ENCODE peak calls at places on chromosomes 2 and 18, in nine cellular contexts. S is fibroblast of mammary gland, B is GM06990, V is tibial artery, U is mesothelial cell of epicardium, P is adrenal gland, L is left ventricle myocardium inferior, W is PC-3, N is RWPE1. T is an unnamed sample.

GRCh38 chr2:74128206-74128605 is 19.5 kb downstream of the BOLA3 start:
- DNase-seq in S (peak; percentile 8), B (no peak), V (no peak), U (no peak), P (no peak), L (no peak), W (no peak), N (no peak), T (no peak)

GRCh38 chr2:128607981-128608506 is 289.4 kb upstream of the HS6ST1 start:
- DNase-seq in S (no peak), B (no peak), V (peak; percentile 69), U (peak; percentile 5), P (no peak), L (peak; percentile 13), W (peak; percentile 4), N (no peak), T (peak; percentile 38)

GRCh38 chr2:40105593-40105992 is 326.5 kb upstream of the THUMPD2 start:
- DNase-seq in S (peak; percentile 76), B (no peak), V (no peak), U (no peak), P (no peak), L (no peak), W (no peak), N (no peak), T (no peak)

GRCh38 chr2:227687189-227687588 is 20.6 kb downstream of the SCYGR5 start:
- DNase-seq in S (no peak), B (no peak), V (no peak), U (no peak), P (no peak), L (no peak), W (no peak), N (no peak), T (no peak)

GRCh38 chr2:219032051-219032745 is 9.1 kb downstream of the CFAP65 start:
- DNase-seq in S (no peak), B (no peak), V (no peak), U (no peak), P (no peak), L (no peak), W (no peak), N (no peak), T (no peak)

GRCh38 chr2:73449404-73449803 is 63.8 kb downstream of the ALMS1 start:
- DNase-seq in S (no peak), B (no peak), V (no peak), U (no peak), P (no peak), L (no peak), W (no peak), N (no peak), T (no peak)

GRCh38 chr2:75522543-75523312 is 38.0 kb downstream of the EVA1A start:
- DNase-seq in S (no peak), B (no peak), V (no peak), U (no peak), P (no peak), L (no peak), W (peak; percentile 57), N (no peak), T (no peak)

GRCh38 chr18:78995740-78996395 is 16.2 kb downstream of the SALL3 start:
- DNase-seq in S (no peak), B (no peak), V (no peak), U (no peak), P (no peak), L (no peak), W (no peak), N (peak; percentile 15), T (no peak)

GRCh38 chr18:42617086-42617725 is 498.3 kb downstream of the RIT2 start:
- DNase-seq in S (no peak), B (no peak), V (no peak), U (no peak), P (no peak), L (no peak), W (no peak), N (no peak), T (no peak)

GRCh38 chr2:133641942-133642341 is 73.7 kb upstream of the NCKAP5 start:
- DNase-seq in S (no peak), B (no peak), V (no peak), U (no peak), P (no peak), L (no peak), W (no peak), N (no peak), T (no peak)

GRCh38 chr2:26274058-26274613 is 29.4 kb downstream of the HADHB start:
- DNase-seq in S (peak; percentile 97), B (no peak), V (peak; percentile 78), U (no peak), P (peak; percentile 84), L (no peak), W (peak; percentile 7), N (peak; percentile 73), T (peak; percentile 100)

GRCh38 chr2:233017947-233018346 is 4.9 kb upstream of the NGEF start:
- DNase-seq in S (no peak), B (no peak), V (no peak), U (no peak), P (no peak), L (no peak), W (no peak), N (no peak), T (no peak)

GRCh38 chr18:48842259-48843061 is 108.3 kb downstream of the SMAD7 start:
- DNase-seq in S (no peak), B (no peak), V (peak; percentile 63), U (no peak), P (no peak), L (no peak), W (no peak), N (no peak), T (no peak)

GRCh38 chr2:215218587-215219577 is 80.5 kb upstream of the ABCA12 start:
- DNase-seq in S (peak; percentile 13), B (no peak), V (no peak), U (no peak), P (no peak), L (no peak), W (peak; percentile 9), N (peak; percentile 36), T (peak; percentile 77)

GRCh38 chr2:179263460-179264237 is 983 bp downstream of the SESTD1 start:
- DNase-seq in S (peak; percentile 73), B (peak; percentile 65), V (peak; percentile 78), U (no peak), P (peak; percentile 57), L (peak; percentile 39), W (peak; percentile 56), N (no peak), T (peak; percentile 64)

GRCh38 chr2:237510502-237511217 is 23.6 kb downstream of the MLPH start:
- DNase-seq in S (no peak), B (no peak), V (no peak), U (no peak), P (no peak), L (no peak), W (no peak), N (no peak), T (no peak)

GRCh38 chr2:71748227-71748626 is 294.9 kb downstream of the DYSF start:
- DNase-seq in S (peak; percentile 76), B (no peak), V (peak; percentile 85), U (no peak), P (no peak), L (peak; percentile 66), W (peak; percentile 28), N (no peak), T (no peak)

GRCh38 chr2:204104821-204105220 is 168.3 kb downstream of the ICOS start:
- DNase-seq in S (no peak), B (no peak), V (no peak), U (no peak), P (no peak), L (no peak), W (no peak), N (no peak), T (no peak)

GRCh38 chr18:67463829-67464228 is 52.7 kb downstream of the DSEL start:
- DNase-seq in S (peak; percentile 30), B (no peak), V (no peak), U (no peak), P (no peak), L (no peak), W (peak; percentile 55), N (no peak), T (no peak)
- TF ChIP-seq CTCF in S (peak; percentile 45), B (no peak), V (no peak), U (no peak), P (no peak), L (no peak), W (peak; percentile 65), N (no peak), T (no peak)

DNA sequence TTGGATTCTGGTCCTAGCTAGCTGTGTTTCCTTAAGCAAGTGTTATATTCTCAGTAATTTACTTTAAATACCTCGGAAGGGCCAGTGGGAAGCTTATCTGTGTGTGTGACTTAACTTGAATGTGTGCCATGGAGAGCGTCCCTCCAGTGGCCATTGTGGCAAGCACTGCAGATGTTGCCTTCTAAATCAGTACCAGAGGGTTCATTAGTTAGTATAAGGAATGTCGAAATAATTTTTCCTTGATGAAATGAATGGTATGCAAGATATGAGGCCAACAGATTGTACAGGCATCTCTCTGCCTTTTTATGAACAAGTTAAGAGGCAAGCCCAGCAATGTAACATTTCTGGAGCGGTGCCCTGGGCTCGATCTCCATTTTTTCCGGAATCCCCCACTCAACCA is 52.0 kb downstream of the FBXO36 start:
- DNase-seq in S (peak; percentile 43), B (no peak), V (no peak), U (no peak), P (no peak), L (no peak), W (no peak), N (no peak), T (no peak)
- TF ChIP-seq CTCF in S (peak; percentile 22), B (no peak), V (no peak), U (no peak), P (no peak), L (peak; percentile 48), W (peak; percentile 12), N (no peak), T (no peak)

DNA sequence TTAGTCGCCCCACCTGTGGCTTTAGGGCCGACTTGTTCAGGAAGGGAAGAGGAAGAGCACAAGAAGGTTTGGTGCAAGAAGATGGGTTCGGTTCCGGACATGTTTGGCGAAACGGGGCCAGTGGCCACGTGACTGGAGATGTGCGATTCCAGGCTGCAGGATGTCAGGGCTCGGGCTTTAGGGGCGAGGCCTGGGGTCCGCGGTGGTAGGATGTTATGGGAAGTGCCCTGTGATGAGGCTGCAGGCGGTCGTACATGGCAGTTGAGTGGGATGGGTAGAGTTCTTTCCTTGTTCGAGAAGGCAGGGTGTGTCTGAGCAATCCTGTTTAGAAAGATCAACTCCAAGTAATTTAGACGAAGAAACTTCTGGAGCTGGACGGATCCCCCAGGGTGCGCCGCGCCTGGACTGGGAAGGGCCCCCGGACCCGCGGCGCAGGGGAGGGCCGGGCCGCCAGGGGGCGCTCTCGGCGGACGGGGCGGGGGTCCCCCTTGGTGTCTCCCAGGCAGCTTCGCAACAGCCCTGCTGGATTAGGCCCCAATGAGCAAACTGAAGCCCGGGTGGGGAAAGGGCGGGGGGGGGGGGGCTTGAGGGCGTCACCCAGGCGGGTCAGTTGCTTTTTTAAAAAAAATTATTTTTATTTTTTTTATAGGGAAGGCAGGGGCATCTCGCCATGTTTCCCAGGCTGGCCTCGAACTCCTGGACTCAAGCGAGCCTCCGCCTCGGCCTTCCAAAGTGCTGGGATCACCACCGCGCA is 17.2 kb upstream of the SDC1 start:
- DNase-seq in S (no peak), B (no peak), V (no peak), U (no peak), P (no peak), L (no peak), W (no peak), N (no peak), T (no peak)
- TF ChIP-seq CTCF in S (no peak), B (peak; percentile 23), V (peak; percentile 22), U (peak; percentile 57), P (peak; percentile 44), L (peak; percentile 48), W (peak; percentile 42), N (peak; percentile 40), T (peak; percentile 66)

GRCh38 chr2:162890690-162891311 is 52.2 kb upstream of the KCNH7 start:
- DNase-seq in S (peak; percentile 67), B (no peak), V (no peak), U (no peak), P (no peak), L (no peak), W (peak; percentile 71), N (peak; percentile 48), T (peak; percentile 80)
- TF ChIP-seq CTCF in S (peak; percentile 87), B (peak; percentile 77), V (peak; percentile 26), U (peak; percentile 73), P (peak; percentile 67), L (peak; percentile 58), W (peak; percentile 95), N (peak; percentile 79), T (peak; percentile 85)

T was measured in MCF 10A.